ENCODE peak calls at places on chromosomes 13 and 19, in nine cellular contexts. L is breast epithelium; H is adipocyte; A is effector memory CD4-positive, alpha-beta T cell; B is fibroblast of the aortic adventitia; I is spleen; U is CD4-positive, CD25-positive, alpha-beta regulatory T cell; D is fibroblast of villous mesenchyme; W is A673. F is an unnamed sample.

GRCh38 chr19:13002389-13002898 is 7.2 kb downstream of the NFIX start:
- DNase-seq in L (peak), H (no peak), A (no peak), B (no peak), I (no peak), U (no peak), D (no peak), W (no peak), F (peak)

GRCh38 chr19:42242071-42242511 is 311 bp downstream of the GSK3A start:
- DNase-seq in L (no peak), H (peak), A (no peak), B (no peak), I (no peak), U (no peak), D (no peak), W (no peak), F (no peak)

GRCh38 chr13:33971305-33971819 is 153.4 kb downstream of the RFC3 start:
- DNase-seq in L (no peak), H (no peak), A (no peak), B (peak), I (no peak), U (no peak), D (no peak), W (no peak), F (no peak)

GRCh38 chr13:48210178-48210577 is 22.8 kb upstream of the ITM2B start:
- DNase-seq in L (no peak), H (peak), A (no peak), B (peak), I (no peak), U (no peak), D (peak), W (no peak), F (no peak)

GRCh38 chr19:10881403-10882107 is 10.2 kb downstream of the CARM1 start:
- DNase-seq in L (no peak), H (no peak), A (no peak), B (no peak), I (no peak), U (no peak), D (no peak), W (no peak), F (no peak)

GRCh38 chr13:106709509-106709908 is 141.6 kb upstream of the ARGLU1 start:
- DNase-seq in L (no peak), H (peak), A (no peak), B (no peak), I (no peak), U (no peak), D (no peak), W (no peak), F (no peak)

GRCh38 chr19:45179063-45179847 is 671 bp downstream of the BLOC1S3 start:
- DNase-seq in L (no peak), H (peak), A (peak), B (peak), I (peak), U (peak), D (peak), W (peak), F (peak)

GRCh38 chr13:102777716-102778115 is 4.1 kb upstream of the TEX30 start:
- DNase-seq in L (no peak), H (no peak), A (no peak), B (no peak), I (no peak), U (no peak), D (no peak), W (no peak), F (no peak)

GRCh38 chr13:108924154-108924940 is 294.9 kb downstream of the MYO16 start:
- DNase-seq in L (no peak), H (no peak), A (no peak), B (peak), I (no peak), U (no peak), D (peak), W (peak), F (no peak)

GRCh38 chr13:75372517-75372916 is 109.5 kb downstream of the TBC1D4 start:
- DNase-seq in L (no peak), H (peak), A (no peak), B (peak), I (no peak), U (no peak), D (peak), W (peak), F (no peak)

GRCh38 chr19:16040642-16041041 is 35.7 kb upstream of the TPM4 start:
- DNase-seq in L (no peak), H (peak), A (no peak), B (no peak), I (no peak), U (no peak), D (peak), W (no peak), F (no peak)

GRCh38 chr13:42307461-42307860 is 35.5 kb downstream of the AKAP11 start:
- DNase-seq in L (no peak), H (no peak), A (no peak), B (no peak), I (no peak), U (no peak), D (no peak), W (no peak), F (no peak)

GRCh38 chr19:32595491-32595890 is 14.5 kb downstream of the PDCD5 start:
- DNase-seq in L (no peak), H (no peak), A (no peak), B (no peak), I (no peak), U (no peak), D (no peak), W (no peak), F (no peak)

GRCh38 chr19:1082165-1082927 is 12.8 kb downstream of the POLR2E start:
- DNase-seq in L (peak), H (peak), A (peak), B (peak), I (peak), U (peak), D (peak), W (peak), F (peak)

GRCh38 chr13:28532226-28533048 is 37.5 kb upstream of the FLT1 start:
- DNase-seq in L (no peak), H (peak), A (no peak), B (no peak), I (peak), U (no peak), D (peak), W (peak), F (peak)

GRCh38 chr19:39474139-39474620 is 6.5 kb upstream of the TIMM50 start:
- DNase-seq in L (no peak), H (peak), A (peak), B (peak), I (peak), U (peak), D (peak), W (peak), F (peak)

GRCh38 chr13:40666905-40667621 is 622 bp upstream of the FOXO1 start:
- DNase-seq in L (peak), H (peak), A (no peak), B (no peak), I (peak), U (no peak), D (no peak), W (no peak), F (peak)

GRCh38 chr19:14337510-14337909 is 43.7 kb upstream of the ADGRE5 start:
- DNase-seq in L (no peak), H (peak), A (peak), B (peak), I (no peak), U (peak), D (no peak), W (peak), F (no peak)

GRCh38 chr19:6533746-6534418 is 3.1 kb downstream of the TNFSF9 start:
- DNase-seq in L (no peak), H (no peak), A (no peak), B (no peak), I (no peak), U (no peak), D (no peak), W (no peak), F (no peak)

GRCh38 chr19:6533000-6533328 is 2.1 kb downstream of the TNFSF9 start:
- DNase-seq in L (no peak), H (no peak), A (no peak), B (no peak), I (no peak), U (no peak), D (no peak), W (no peak), F (no peak)

GRCh38 chr19:6535558-6536137 is 4.8 kb downstream of the TNFSF9 start:
- DNase-seq in L (no peak), H (no peak), A (no peak), B (no peak), I (no peak), U (no peak), D (no peak), W (no peak), F (no peak)

GRCh38 chr19:6536138-6536671 is 5.4 kb downstream of the TNFSF9 start:
- DNase-seq in L (peak), H (peak), A (peak), B (peak), I (peak), U (peak), D (peak), W (peak), F (no peak)

GRCh38 chr19:6534451-6535093 is 3.7 kb downstream of the TNFSF9 start:
- DNase-seq in L (no peak), H (no peak), A (no peak), B (no peak), I (peak), U (no peak), D (no peak), W (no peak), F (peak)
- H3K4me3 ChIP-seq in L (no peak), H (no peak), A (no peak), B (no peak), I (no peak), U (no peak), D (no peak), W (no peak), F (no peak)

DNA sequence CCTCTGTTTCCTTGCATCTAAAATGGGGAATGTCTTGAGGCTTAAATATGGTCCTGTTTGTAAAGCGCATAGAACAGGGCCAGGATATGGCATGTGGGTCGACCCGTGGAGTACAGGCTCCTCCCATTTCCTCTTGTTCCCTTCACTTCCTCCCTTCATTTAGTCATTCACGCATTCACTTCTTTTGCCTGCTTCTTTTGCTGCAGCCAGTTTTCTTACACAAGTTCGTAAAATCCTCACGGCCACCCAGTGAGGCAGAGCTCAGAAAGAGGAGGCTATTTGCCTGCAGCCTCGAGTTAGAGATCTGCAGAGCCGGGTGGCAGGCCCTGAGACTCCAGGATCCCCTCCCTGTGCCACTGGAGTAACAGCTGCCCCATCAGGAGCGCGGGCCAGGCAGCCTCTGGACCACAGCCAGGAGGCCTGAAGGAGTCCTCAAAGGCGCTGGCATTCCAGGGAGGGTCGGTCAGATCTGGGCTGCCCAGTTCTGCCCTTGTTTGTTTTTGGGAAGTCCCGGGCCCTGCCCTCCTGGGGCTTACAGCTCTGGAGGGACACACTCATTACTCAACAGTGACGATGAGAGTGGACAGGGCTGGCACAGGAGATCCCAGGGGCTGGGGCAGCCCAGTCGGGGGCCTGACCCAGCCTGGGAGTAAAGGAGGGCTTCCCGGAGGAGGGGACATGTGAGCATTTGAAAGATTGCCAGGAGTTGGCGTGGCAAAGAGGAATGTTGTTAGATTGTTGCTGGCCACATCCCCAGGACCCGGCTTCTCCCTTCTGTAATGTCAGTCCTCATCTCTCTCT is 4.6 kb downstream of the PPP5C start:
- DNase-seq in L (no peak), H (peak), A (no peak), B (peak), I (no peak), U (no peak), D (peak), W (peak), F (peak)
- H3K4me3 ChIP-seq in L (peak), H (peak), A (peak), B (no peak), I (peak), U (peak), D (no peak), W (no peak), F (no peak)

DNA sequence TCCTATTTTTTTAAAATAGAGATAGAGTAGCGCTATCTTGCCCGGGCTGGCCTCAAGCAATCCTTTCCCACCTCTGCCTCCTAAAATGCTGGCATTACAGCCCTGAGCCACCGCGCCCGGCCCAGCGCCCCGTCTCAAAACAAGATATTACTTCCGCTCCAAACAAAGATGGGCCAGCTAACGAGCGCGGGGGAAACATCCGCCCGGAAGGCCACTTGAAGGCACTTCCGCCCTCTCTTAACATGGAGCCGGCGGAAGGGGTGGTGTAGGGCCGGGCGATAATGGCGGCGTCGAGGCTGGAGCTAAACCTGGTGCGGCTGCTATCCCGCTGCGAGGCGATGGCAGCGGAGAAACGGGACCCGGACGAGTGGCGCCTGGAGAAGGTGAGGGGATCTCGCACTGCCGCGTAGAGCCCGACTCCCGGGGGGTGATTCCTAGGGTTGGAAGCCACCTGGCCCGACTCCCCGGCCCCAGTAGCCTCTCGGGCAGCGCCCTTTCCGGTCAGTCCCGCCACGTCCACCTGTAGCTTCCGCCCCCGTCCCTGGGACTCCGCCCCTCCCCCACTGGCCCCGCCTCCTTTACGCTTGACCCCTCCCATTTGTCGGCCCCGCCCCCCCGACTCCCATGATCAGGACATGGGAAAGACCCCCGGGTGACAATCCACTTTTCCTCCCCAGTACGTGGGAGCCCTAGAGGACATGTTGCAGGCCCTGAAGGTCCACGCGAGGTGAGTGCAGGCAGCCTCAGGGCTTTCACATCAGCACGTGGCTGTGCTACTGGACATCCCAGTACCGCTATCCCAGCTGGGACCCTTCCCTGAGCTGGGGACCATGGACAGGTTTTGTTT is at the start of gene USE1:
- DNase-seq in L (peak), H (peak), A (peak), B (peak), I (peak), U (peak), D (peak), W (peak), F (peak)
- H3K4me3 ChIP-seq in L (peak), H (peak), A (peak), B (peak), I (peak), U (peak), D (peak), W (peak), F (peak)

DNA sequence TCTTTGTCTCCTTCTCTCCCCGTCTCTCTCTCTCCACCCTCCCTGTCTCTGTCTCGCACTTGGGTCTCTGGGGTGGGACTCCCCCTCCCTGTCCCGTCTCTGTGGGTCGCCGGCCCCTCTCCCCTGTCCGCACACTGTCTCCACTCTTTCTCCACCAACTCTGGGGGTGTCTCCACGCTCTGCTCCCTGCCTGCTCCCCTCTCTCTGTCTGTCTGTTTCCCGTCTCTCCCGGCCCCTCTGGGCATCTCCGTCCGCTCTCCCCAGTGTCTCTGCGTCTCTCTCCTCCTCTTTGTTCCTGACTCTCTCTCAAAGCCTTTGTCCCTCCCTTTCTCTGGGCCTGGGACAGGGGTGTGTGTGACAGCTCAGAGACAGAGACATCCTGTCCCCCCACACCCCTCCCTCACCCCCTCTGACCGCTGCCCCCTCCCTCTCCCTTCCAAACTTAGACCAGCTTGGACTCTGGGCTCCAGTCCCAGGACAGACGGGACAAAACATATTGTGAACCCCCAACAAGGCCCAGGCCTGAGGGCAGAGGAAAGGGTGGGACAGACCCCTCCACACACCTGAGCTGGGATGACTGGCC is 661 bp upstream of the SBK3 start:
- DNase-seq in L (no peak), H (no peak), A (no peak), B (no peak), I (no peak), U (no peak), D (no peak), W (no peak), F (no peak)
- H3K4me3 ChIP-seq in L (no peak), H (no peak), A (no peak), B (no peak), I (no peak), U (no peak), D (no peak), W (no peak), F (no peak)

GRCh38 chr13:46405457-46405856 is 18.4 kb upstream of the RUBCNL start:
- DNase-seq in L (no peak), H (no peak), A (no peak), B (no peak), I (no peak), U (no peak), D (no peak), W (peak), F (no peak)
- H3K4me3 ChIP-seq in L (no peak), H (no peak), A (no peak), B (no peak), I (no peak), U (no peak), D (no peak), W (no peak), F (no peak)

DNA sequence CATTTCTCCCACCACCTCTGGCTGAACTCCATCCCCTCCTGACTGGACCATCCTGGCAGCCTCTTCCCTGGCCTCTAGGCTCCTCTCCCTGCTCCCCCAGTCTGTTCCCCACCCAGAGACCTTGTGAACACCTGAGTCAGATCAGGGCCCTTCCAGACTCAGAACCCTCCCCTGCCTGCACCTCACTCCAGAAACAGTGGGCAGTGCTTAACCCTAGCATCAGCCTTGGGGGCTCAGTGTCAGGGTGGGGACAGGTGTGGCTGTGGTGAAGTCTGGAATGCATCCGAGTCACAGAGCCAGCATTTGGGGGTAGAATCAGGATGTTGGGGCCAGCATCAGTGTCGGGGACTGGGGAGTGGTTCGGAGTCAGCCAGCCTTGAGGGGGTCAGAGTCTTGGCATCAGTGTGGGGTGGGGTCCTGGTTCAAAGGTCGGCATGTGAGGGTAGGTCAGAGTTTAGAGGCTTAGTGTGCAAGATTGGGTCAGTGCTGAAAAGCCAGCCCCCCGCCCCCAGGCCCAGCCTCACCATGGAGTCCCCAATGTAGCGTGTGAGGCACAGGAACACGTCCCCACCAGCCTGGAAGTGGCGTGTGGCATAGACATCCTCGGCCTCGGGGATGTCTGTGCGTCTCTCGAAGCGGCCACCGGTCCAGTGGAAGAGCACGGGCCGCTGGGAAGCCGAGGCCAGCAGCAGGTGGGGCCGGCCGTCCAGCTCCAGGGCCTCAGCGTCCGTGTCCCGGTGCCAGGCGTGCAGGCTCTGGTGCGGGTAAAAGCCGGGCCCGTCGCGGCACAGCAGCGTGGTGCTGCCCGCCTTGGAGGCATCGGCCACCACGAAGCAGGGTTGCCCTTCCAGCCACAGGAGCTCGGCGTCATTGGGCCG is 8.9 kb downstream of the LGI4 start:
- DNase-seq in L (no peak), H (no peak), A (no peak), B (no peak), I (no peak), U (no peak), D (no peak), W (no peak), F (no peak)
- H3K4me3 ChIP-seq in L (peak), H (no peak), A (no peak), B (no peak), I (no peak), U (no peak), D (no peak), W (no peak), F (no peak)

GRCh38 chr19:18610245-18610555 is 2.5 kb upstream of the TMEM59L start:
- DNase-seq in L (no peak), H (no peak), A (no peak), B (no peak), I (no peak), U (no peak), D (no peak), W (no peak), F (no peak)
- H3K4me3 ChIP-seq in L (no peak), H (no peak), A (no peak), B (no peak), I (no peak), U (no peak), D (no peak), W (peak), F (no peak)

DNA sequence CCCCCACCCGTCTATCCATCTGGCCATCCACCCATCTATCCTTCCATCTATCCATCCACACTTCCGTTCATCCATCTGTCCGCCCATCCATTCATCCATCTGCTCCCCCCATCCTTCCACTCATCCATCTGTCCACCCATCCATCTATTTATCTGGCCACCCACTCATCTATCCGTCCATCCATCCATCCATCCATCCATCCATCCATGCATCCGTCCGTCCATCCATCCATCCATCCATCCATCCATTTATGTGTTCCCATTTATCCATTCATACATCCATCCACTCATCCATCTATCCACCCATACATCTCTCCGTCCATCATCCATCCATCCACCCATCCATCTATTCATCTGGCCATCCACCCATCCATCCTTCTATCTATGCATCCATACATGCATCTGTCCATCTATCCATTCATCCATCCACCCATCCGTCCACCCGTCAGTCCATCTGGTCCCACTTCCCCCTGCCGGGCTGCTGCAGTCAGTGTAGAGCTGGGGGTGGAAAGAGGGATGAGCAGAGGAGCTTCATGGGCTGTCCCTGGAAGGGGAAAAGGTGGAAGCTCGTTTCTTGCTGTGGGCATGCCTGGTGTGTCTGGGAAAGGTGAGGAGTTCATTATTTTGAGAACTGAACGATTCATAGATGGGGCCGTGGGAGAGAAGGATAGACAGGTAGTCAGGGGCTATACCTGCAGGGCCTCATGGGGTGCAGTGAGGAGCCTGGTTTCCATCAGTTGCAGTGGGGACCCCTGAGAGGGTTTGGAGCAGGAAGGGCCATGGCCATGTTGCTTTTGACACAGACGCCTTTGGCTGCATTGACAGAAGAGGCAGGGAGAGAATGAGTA is 842 bp downstream of the HSD11B1L start:
- DNase-seq in L (no peak), H (no peak), A (no peak), B (no peak), I (no peak), U (no peak), D (no peak), W (no peak), F (no peak)
- H3K4me3 ChIP-seq in L (peak), H (peak), A (no peak), B (peak), I (no peak), U (no peak), D (peak), W (peak), F (no peak)

F was measured in thyroid gland.